ENCODE peak calls at places on chromosomes 4 and X, in nine cellular contexts. B is HepG2, S is HFF-Myc, J is fibroblast of the aortic adventitia, W is breast epithelium, M is adipocyte, U is pancreas, Z is cardiac muscle cell, N is HCT116. I is an unnamed sample.

GRCh38 chr4:74440356-74440755 is 4.6 kb upstream of the AREG start:
- DNase-seq in B (peak; percentile 59), S (no peak), J (no peak), W (no peak), M (no peak), U (no peak), Z (no peak), N (no peak), I (no peak)

GRCh38 chrX:69150294-69150960 is 14.8 kb downstream of the PJA1 start:
- DNase-seq in B (peak; percentile 30), S (no peak), J (peak; percentile 19), W (no peak), M (no peak), U (no peak), Z (no peak), N (peak; percentile 72), I (no peak)

GRCh38 chrX:108735087-108735679 is 1.2 kb downstream of the IRS4 start:
- DNase-seq in B (no peak), S (no peak), J (no peak), W (no peak), M (no peak), U (peak; percentile 60), Z (no peak), N (no peak), I (no peak)

GRCh38 chr4:84870398-84871163 is 95.9 kb downstream of the WDFY3 start:
- DNase-seq in B (peak; percentile 9), S (no peak), J (peak; percentile 82), W (no peak), M (peak; percentile 64), U (no peak), Z (peak; percentile 79), N (peak; percentile 50), I (no peak)

GRCh38 chrX:68880846-68881513 is 52.2 kb downstream of the EFNB1 start:
- DNase-seq in B (no peak), S (no peak), J (no peak), W (no peak), M (no peak), U (peak; percentile 10), Z (no peak), N (no peak), I (no peak)

GRCh38 chr4:110678517-110678916 is 55.6 kb upstream of the PITX2 start:
- DNase-seq in B (no peak), S (no peak), J (no peak), W (no peak), M (no peak), U (peak; percentile 59), Z (no peak), N (no peak), I (no peak)

GRCh38 chr4:156252300-156253016 is 298.8 kb upstream of the CTSO start:
- DNase-seq in B (no peak), S (no peak), J (peak; percentile 18), W (no peak), M (no peak), U (no peak), Z (peak; percentile 21), N (no peak), I (no peak)

GRCh38 chrX:49960061-49960460 is 37.7 kb downstream of the CLCN5 start:
- DNase-seq in B (no peak), S (no peak), J (no peak), W (no peak), M (no peak), U (no peak), Z (no peak), N (no peak), I (no peak)

GRCh38 chrX:8364369-8365141 is 100.1 kb upstream of the VCX3B start:
- DNase-seq in B (peak; percentile 2), S (no peak), J (no peak), W (no peak), M (no peak), U (no peak), Z (peak; percentile 35), N (no peak), I (no peak)

GRCh38 chr4:182918791-182919302 is 1.7 kb upstream of the DCTD start:
- DNase-seq in B (no peak), S (no peak), J (no peak), W (no peak), M (no peak), U (no peak), Z (no peak), N (no peak), I (no peak)

GRCh38 chrX:2875136-2875481 is 46.4 kb downstream of the GYG2 start:
- DNase-seq in B (no peak), S (no peak), J (no peak), W (no peak), M (no peak), U (no peak), Z (no peak), N (no peak), I (no peak)

GRCh38 chrX:16826207-16826606 is 39.9 kb downstream of the TXLNG start:
- DNase-seq in B (peak; percentile 78), S (no peak), J (peak; percentile 77), W (no peak), M (peak; percentile 68), U (no peak), Z (peak; percentile 65), N (no peak), I (no peak)

GRCh38 chr4:34732579-34732978 is 1511.7 kb downstream of the ARAP2 start:
- DNase-seq in B (peak; percentile 2), S (no peak), J (no peak), W (no peak), M (no peak), U (no peak), Z (no peak), N (no peak), I (no peak)

GRCh38 chrX:52015794-52016193 is 53.2 kb downstream of the MAGED4B start:
- DNase-seq in B (no peak), S (no peak), J (no peak), W (no peak), M (no peak), U (no peak), Z (no peak), N (no peak), I (no peak)

GRCh38 chr4:35772291-35772690 is 472.0 kb downstream of the ARAP2 start:
- DNase-seq in B (no peak), S (no peak), J (no peak), W (no peak), M (no peak), U (no peak), Z (no peak), N (no peak), I (no peak)

GRCh38 chr4:76571274-76571673 is 136.2 kb downstream of the SHROOM3 start:
- DNase-seq in B (peak; percentile 70), S (no peak), J (no peak), W (no peak), M (no peak), U (no peak), Z (no peak), N (no peak), I (no peak)

GRCh38 chr4:87066403-87067119 is 131.8 kb downstream of the AFF1 start:
- DNase-seq in B (no peak), S (no peak), J (no peak), W (no peak), M (no peak), U (no peak), Z (no peak), N (no peak), I (no peak)

GRCh38 chr4:85591361-85592098 is 116.6 kb downstream of the ARHGAP24 start:
- DNase-seq in B (no peak), S (no peak), J (no peak), W (no peak), M (no peak), U (no peak), Z (no peak), N (no peak), I (peak; percentile 95)

GRCh38 chr4:159042097-159042605 is 60.7 kb upstream of the RAPGEF2 start:
- DNase-seq in B (no peak), S (no peak), J (no peak), W (no peak), M (no peak), U (no peak), Z (peak; percentile 31), N (no peak), I (no peak)

GRCh38 chrX:16869393-16870094 is 618 bp downstream of the RBBP7 start:
- DNase-seq in B (no peak), S (no peak), J (no peak), W (no peak), M (peak; percentile 63), U (peak; percentile 69), Z (peak; percentile 32), N (no peak), I (no peak)

GRCh38 chr4:2756691-2757350 is 685 bp upstream of the TNIP2 start:
- DNase-seq in B (no peak), S (no peak), J (no peak), W (no peak), M (no peak), U (no peak), Z (no peak), N (no peak), I (no peak)
- H3K4me3 ChIP-seq in B (peak overlapping the region; percentile 21), S (peak overlapping the region; percentile 9), J (peak overlapping the region; percentile 42), W (peak overlapping the region; percentile 83), M (peak overlapping the region; percentile 76), U (peak overlapping the region; percentile 83), Z (peak overlapping the region; percentile 93), N (peak overlapping the region; percentile 29), I (peak overlapping the region; percentile 27)

GRCh38 chrX:100410083-100410590 is at the start of gene PCDH19:
- DNase-seq in B (no peak), S (no peak), J (peak; percentile 28), W (no peak), M (peak; percentile 60), U (peak; percentile 74), Z (peak; percentile 65), N (no peak), I (peak; percentile 9)
- H3K4me3 ChIP-seq in B (no peak within 1 kb of the TSS), S (no peak within 1 kb of the TSS), J (peak within 1 kb of the TSS; percentile 48), W (peak within 1 kb of the TSS; percentile 50), M (peak within 1 kb of the TSS; percentile 77), U (peak within 1 kb of the TSS; percentile 17), Z (peak within 1 kb of the TSS; percentile 39), N (peak within 1 kb of the TSS; percentile 24), I (peak within 1 kb of the TSS; percentile 34)

DNA sequence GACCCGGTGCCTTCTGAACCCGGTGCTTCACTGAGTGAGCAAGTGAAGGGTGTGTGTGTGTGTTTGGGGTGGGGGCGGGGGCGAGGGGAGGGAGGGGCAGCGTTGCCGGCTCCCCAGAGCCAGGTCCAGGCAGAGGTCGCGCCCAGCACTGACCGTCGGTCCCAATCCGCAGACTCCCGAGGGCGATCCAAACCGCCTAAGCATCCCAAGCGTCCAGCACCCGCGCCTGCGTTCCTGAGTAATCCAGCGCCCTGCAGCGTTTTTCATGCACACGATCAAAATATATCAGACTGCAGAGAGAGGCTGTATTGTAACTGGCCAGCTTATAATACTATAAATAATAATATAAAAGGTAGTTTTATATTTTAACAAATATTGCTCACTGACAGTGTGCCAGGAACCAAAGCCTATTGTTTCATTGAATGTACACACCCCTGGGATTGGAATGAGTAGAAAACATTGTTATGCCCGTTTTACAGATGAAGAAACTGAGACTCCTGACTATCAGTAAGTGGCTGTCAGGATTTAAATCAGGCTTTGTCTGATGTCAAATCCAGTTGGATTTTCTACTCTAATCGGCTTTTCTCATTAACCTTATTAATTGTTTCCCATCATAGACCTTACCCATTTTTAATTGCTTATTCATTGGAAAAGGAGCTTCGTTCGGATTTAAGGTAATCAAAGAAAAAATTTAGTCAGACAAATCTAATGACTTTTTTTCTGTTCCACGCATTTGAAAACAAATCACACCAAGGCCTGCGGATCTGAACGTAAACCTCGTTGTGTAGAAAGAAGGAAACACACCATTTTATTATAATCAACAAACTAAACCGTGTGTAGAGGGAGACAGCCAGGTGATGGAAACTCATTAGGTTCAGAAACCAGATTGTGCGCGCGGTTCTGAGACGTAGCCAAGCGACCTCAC is 4.0 kb upstream of the NKX3-2 start:
- DNase-seq in B (no peak), S (no peak), J (no peak), W (no peak), M (no peak), U (no peak), Z (no peak), N (no peak), I (no peak)
- H3K4me3 ChIP-seq in B (peak overlapping the region; percentile 41), S (no peak overlapping the region), J (peak overlapping the region; percentile 69), W (peak overlapping the region; percentile 39), M (peak overlapping the region; percentile 85), U (peak overlapping the region; percentile 31), Z (peak overlapping the region; percentile 38), N (peak overlapping the region; percentile 43), I (no peak overlapping the region)

GRCh38 chrX:25003066-25003849 is 12.5 kb downstream of the ARX start:
- DNase-seq in B (no peak), S (no peak), J (no peak), W (no peak), M (no peak), U (no peak), Z (no peak), N (no peak), I (no peak)
- H3K4me3 ChIP-seq in B (no peak overlapping the region), S (no peak overlapping the region), J (no peak overlapping the region), W (no peak overlapping the region), M (no peak overlapping the region), U (peak overlapping the region; percentile 29), Z (peak overlapping the region; percentile 12), N (no peak overlapping the region), I (no peak overlapping the region)

I was measured in retinal pigment epithelial cell.